ENCODE peak calls at places on chromosomes 16 and 17, in seven cellular contexts. P is thoracic aorta, T is pancreas, E is BE2C, J is astrocyte, L is HCT116, X is ascending aorta. C is an unnamed sample.

GRCh38 chr17:19579867-19580565 is 46.4 kb downstream of the SLC47A1 start:
- DNase-seq in L (no peak), T (no peak), X (no peak), P (no peak), E (no peak), J (no peak), C (no peak)

GRCh38 chr16:57694556-57695377 is at the start of gene DRC7:
- DNase-seq in J (peak; percentile 31), P (no peak), E (peak; percentile 73), X (peak; percentile 63), T (peak; percentile 80), L (peak; percentile 54), C (peak; percentile 82)

GRCh38 chr17:73048170-73048569 is 44.3 kb downstream of the SLC39A11 start:
- DNase-seq in E (no peak), L (no peak), J (no peak), T (no peak), X (no peak), P (no peak), C (no peak)

GRCh38 chr17:57640079-57640478 is 105.0 kb downstream of the CCDC182 start:
- DNase-seq in J (no peak), X (no peak), P (no peak), E (no peak), L (no peak), T (no peak), C (no peak)

GRCh38 chr17:78346605-78347250 is 13.1 kb downstream of the SOCS3 start:
- DNase-seq in E (no peak), T (no peak), L (no peak), P (no peak), X (no peak), J (no peak), C (no peak)

GRCh38 chr17:65407017-65407416 is 154.4 kb downstream of the AXIN2 start:
- DNase-seq in L (no peak), E (no peak), T (no peak), P (no peak), J (no peak), X (no peak), C (no peak)

GRCh38 chr16:75296606-75297005 is 45.2 kb upstream of the BCAR1 start:
- DNase-seq in L (no peak), T (peak; percentile 61), P (no peak), X (no peak), E (peak; percentile 64), J (peak; percentile 54), C (no peak)

GRCh38 chr16:86942469-86943175 is 364.3 kb downstream of the FOXL1 start:
- DNase-seq in J (peak; percentile 99), L (no peak), X (no peak), E (no peak), P (no peak), T (no peak), C (no peak)

GRCh38 chr17:32805029-32805976 is 71.6 kb downstream of the MYO1D start:
- DNase-seq in P (no peak), E (no peak), X (no peak), L (no peak), T (no peak), J (no peak), C (no peak)

GRCh38 chr16:1535391-1536291 is 2.2 kb downstream of the TMEM204 start:
- DNase-seq in L (no peak), P (no peak), J (no peak), X (no peak), E (peak; percentile 20), T (no peak), C (no peak)
- H3K4me1 ChIP-seq in L (no peaks in the 10 kb centered on the region), P (peaks cover 75% of the 10 kb centered on the region), J (peaks cover 4% of the 10 kb centered on the region), X (peaks cover 50% of the 10 kb centered on the region), E (peaks cover 38% of the 10 kb centered on the region), T (no peaks in the 10 kb centered on the region), C (no peaks in the 10 kb centered on the region)

DNA sequence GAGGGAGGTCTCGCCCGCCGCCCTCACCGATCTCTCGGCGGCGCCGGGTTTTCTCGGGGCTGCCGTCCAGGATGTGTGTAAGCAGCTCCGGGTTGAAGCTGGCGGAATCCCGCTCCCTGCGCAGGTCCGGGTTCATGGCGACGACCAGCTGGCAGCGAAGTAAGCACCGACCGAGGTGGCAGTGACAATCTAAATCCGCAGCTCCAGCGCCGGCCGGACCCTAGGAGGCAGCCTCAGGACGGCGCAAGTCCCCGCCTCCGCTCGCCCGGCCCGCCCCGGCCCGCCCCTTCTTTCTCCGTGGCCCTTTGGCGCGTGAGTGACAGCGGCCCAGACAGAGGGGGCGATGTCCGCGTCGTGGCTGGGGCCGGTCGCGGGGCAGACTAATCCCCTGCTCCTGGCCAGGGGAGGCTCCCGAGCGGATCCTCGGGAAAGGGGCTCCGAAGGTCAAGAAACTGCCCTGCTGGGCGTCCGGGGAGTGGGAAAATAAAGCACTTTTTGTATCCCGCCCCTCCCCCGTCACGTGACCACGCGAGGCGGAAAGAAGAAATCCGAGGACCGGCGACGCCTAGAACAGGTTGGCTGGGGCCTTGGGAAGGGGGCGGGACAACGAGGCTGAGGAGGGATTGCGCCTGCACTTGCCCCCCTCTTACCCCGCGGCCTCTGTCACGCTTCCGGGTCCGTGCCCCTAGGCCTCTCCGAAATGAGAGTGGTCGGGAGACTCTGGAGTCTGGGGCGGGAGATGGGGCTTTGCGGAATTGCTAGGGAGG is at the start of the genes ACOX1 and TEN1:
- DNase-seq in L (peak; percentile 97), J (peak; percentile 95), X (peak; percentile 98), T (peak; percentile 96), E (peak; percentile 99), P (peak; percentile 94), C (peak; percentile 99)
- TF ChIP-seq CTCF in L (peak; percentile 11), J (no peak), X (peak; percentile 35), T (no peak), E (peak; percentile 20), P (no peak), C (peak; percentile 24)

GRCh38 chr16:1731603-1732002 is 25.6 kb downstream of the MAPK8IP3 start:
- DNase-seq in T (no peak), L (no peak), E (no peak), J (no peak), X (no peak), P (no peak), C (no peak)

GRCh38 chr16:1734123-1734522 is 28.1 kb downstream of the MAPK8IP3 start:
- DNase-seq in T (no peak), P (no peak), X (no peak), J (no peak), E (no peak), L (no peak), C (no peak)

GRCh38 chr16:1731073-1731472 is 25.1 kb downstream of the MAPK8IP3 start:
- DNase-seq in T (no peak), P (no peak), L (no peak), E (no peak), X (no peak), J (no peak), C (no peak)

GRCh38 chr16:1732071-1732470 is 26.1 kb downstream of the MAPK8IP3 start:
- DNase-seq in P (no peak), E (no peak), T (no peak), L (no peak), X (no peak), J (no peak), C (no peak)

DNA sequence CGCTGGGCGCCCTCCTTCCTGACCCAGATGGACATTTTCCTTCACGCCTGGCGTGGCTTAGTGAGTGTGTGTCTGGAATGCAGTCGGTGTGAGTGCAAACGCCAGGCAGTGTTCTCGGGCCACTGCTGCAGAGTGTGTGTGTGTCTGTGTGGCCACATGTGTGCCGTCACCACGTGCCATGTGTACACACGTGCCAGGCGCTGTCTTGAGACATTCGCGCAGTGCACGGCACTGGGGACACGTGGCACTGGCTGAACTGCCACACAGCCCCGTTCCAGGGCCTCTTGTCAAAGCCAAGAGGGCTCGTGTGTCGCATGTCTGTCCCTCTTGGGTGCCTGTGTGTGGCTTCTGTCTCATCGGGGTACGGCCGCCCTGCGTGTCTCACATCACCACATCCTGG is 28.8 kb downstream of the MAPK8IP3 start:
- DNase-seq in E (no peak), P (no peak), L (no peak), J (no peak), X (no peak), T (no peak), C (no peak)
- H3K9me3 ChIP-seq in E (peaks cover 4% of the 10 kb centered on the region), P (no peaks in the 10 kb centered on the region), L (peaks cover 12% of the 10 kb centered on the region), J (peaks cover 23% of the 10 kb centered on the region), X (no peaks in the 10 kb centered on the region), T (no peaks in the 10 kb centered on the region), C (peaks cover 5% of the 10 kb centered on the region)

GRCh38 chr16:31130899-31131298 is 4.6 kb downstream of the PRSS8 start:
- DNase-seq in P (no peak), E (no peak), T (peak; percentile 94), J (no peak), X (no peak), L (no peak), C (peak; percentile 94)
- H3K4me1 ChIP-seq in P (no peaks in the 10 kb centered on the region), E (peaks cover 28% of the 10 kb centered on the region), T (peaks cover 49% of the 10 kb centered on the region), J (peaks cover 16% of the 10 kb centered on the region), X (no peaks in the 10 kb centered on the region), L (peaks cover 40% of the 10 kb centered on the region), C (peaks cover 44% of the 10 kb centered on the region)

GRCh38 chr17:17539591-17539990 is 43.4 kb upstream of the RASD1 start:
- DNase-seq in E (no peak), T (no peak), L (no peak), J (no peak), X (no peak), P (no peak), C (no peak)
- TF ChIP-seq CTCF in E (no peak), T (no peak), L (no peak), J (no peak), X (no peak), P (no peak), C (no peak)

GRCh38 chr17:7483238-7484066 is 714 bp upstream of the POLR2A start:
- DNase-seq in L (peak; percentile 79), T (peak; percentile 90), E (peak; percentile 81), P (peak; percentile 93), J (peak; percentile 83), X (peak; percentile 97), C (peak; percentile 89)
- H3K9me3 ChIP-seq in L (no peaks in the 10 kb centered on the region), T (no peaks in the 10 kb centered on the region), E (no peaks in the 10 kb centered on the region), P (no peaks in the 10 kb centered on the region), J (no peaks in the 10 kb centered on the region), X (no peaks in the 10 kb centered on the region), C (no peaks in the 10 kb centered on the region)

DNA sequence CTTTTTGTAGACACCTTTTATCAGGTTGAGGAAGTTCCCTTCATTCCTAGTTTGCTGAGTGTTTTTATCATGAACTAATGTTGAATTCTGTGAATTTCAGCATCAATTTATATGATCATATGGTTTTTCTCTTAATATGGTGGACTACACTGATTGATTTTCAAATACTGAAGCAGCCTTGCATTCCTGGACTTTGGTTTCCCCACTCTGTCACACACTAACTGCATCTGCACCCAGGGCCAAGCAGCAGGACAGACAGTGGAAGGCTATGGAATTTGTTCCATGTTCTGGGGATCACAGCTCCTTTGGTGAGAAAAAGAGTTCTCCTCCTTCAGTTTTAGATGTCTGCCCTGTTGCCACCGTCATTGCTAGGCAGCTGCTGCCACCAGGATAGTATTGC is 7.8 kb downstream of the TERF2 start:
- DNase-seq in X (no peak), P (no peak), J (no peak), L (no peak), E (no peak), T (no peak), C (no peak)
- H3K4me1 ChIP-seq in X (no peaks in the 10 kb centered on the region), P (peaks cover 5% of the 10 kb centered on the region), J (no peaks in the 10 kb centered on the region), L (no peaks in the 10 kb centered on the region), E (no peaks in the 10 kb centered on the region), T (no peaks in the 10 kb centered on the region), C (peaks cover 13% of the 10 kb centered on the region)